ENCODE peak calls at places on chromosomes 1 and 21, in six cellular contexts. One of them, this sample, is unnamed.

GRCh38 chr1:217528271-217528670 is 102.6 kb downstream of the GPATCH2 start:
- DNase-seq in activated T-cell treated with anti-CD3 and anti-CD28 coated beads, Interleukin-2, amount 50 U/mL, for 72 hours: no peak
- DNase-seq in HL-60: no peak
- DNase-seq in astrocyte of the cerebellum: no peak
- DNase-seq in DMS153: no peak
- DNase-seq in A172: no peak
- DNase-seq in this sample: peak

GRCh38 chr1:20729155-20729931 is 3.2 kb downstream of the SH2D5 start:
- DNase-seq in HL-60: no peak
- DNase-seq in DMS153: no peak
- DNase-seq in activated T-cell treated with anti-CD3 and anti-CD28 coated beads, Interleukin-2, amount 50 U/mL, for 72 hours: no peak
- DNase-seq in A172: no peak
- DNase-seq in astrocyte of the cerebellum: no peak
- DNase-seq in this sample: no peak

GRCh38 chr21:45439171-45439872 is 34.4 kb downstream of the COL18A1 start:
- DNase-seq in HL-60: peak
- DNase-seq in astrocyte of the cerebellum: peak
- DNase-seq in A172: peak
- DNase-seq in activated T-cell treated with anti-CD3 and anti-CD28 coated beads, Interleukin-2, amount 50 U/mL, for 72 hours: peak
- DNase-seq in DMS153: peak
- DNase-seq in this sample: peak

GRCh38 chr1:25642710-25643109 is 26.1 kb downstream of the MAN1C1 start:
- DNase-seq in activated T-cell treated with anti-CD3 and anti-CD28 coated beads, Interleukin-2, amount 50 U/mL, for 72 hours: peak
- DNase-seq in A172: no peak
- DNase-seq in HL-60: peak
- DNase-seq in astrocyte of the cerebellum: peak
- DNase-seq in DMS153: no peak
- DNase-seq in this sample: peak

GRCh38 chr1:226634156-226634588 is 85.6 kb downstream of the STUM start:
- DNase-seq in A172: peak
- DNase-seq in astrocyte of the cerebellum: peak
- DNase-seq in HL-60: peak
- DNase-seq in activated T-cell treated with anti-CD3 and anti-CD28 coated beads, Interleukin-2, amount 50 U/mL, for 72 hours: peak
- DNase-seq in DMS153: peak
- DNase-seq in this sample: peak

GRCh38 chr1:31161571-31161970 is 78.1 kb downstream of the NKAIN1 start:
- DNase-seq in DMS153: no peak
- DNase-seq in HL-60: no peak
- DNase-seq in activated T-cell treated with anti-CD3 and anti-CD28 coated beads, Interleukin-2, amount 50 U/mL, for 72 hours: no peak
- DNase-seq in astrocyte of the cerebellum: no peak
- DNase-seq in A172: no peak
- DNase-seq in this sample: no peak

GRCh38 chr1:70234733-70235132 is 13.6 kb downstream of the SRSF11 start:
- DNase-seq in A172: no peak
- DNase-seq in astrocyte of the cerebellum: no peak
- DNase-seq in activated T-cell treated with anti-CD3 and anti-CD28 coated beads, Interleukin-2, amount 50 U/mL, for 72 hours: no peak
- DNase-seq in HL-60: no peak
- DNase-seq in DMS153: no peak
- DNase-seq in this sample: no peak

GRCh38 chr1:1230656-1231399 is 973 bp downstream of the SDF4 start:
- DNase-seq in activated T-cell treated with anti-CD3 and anti-CD28 coated beads, Interleukin-2, amount 50 U/mL, for 72 hours: no peak
- DNase-seq in HL-60: peak
- DNase-seq in astrocyte of the cerebellum: peak
- DNase-seq in DMS153: no peak
- DNase-seq in A172: peak
- DNase-seq in this sample: peak

GRCh38 chr1:244027491-244027890 is 23.6 kb upstream of the ZBTB18 start:
- DNase-seq in A172: no peak
- DNase-seq in astrocyte of the cerebellum: no peak
- DNase-seq in HL-60: no peak
- DNase-seq in DMS153: no peak
- DNase-seq in activated T-cell treated with anti-CD3 and anti-CD28 coated beads, Interleukin-2, amount 50 U/mL, for 72 hours: no peak
- DNase-seq in this sample: no peak